ENCODE peak calls at places on chromosome X, in nine cellular contexts. One of them, this sample, is unnamed. For H3K9me3, the result is how much of the 10 kb centered on the place peaks cover.

GRCh38 chrX:148930330-148930729 is 429.9 kb downstream of the AFF2 start:
- DNase-seq in HCT116: no peak
- DNase-seq in K562: no peak
- DNase-seq in cardiac muscle cell: no peak
- DNase-seq in Peyer's patch: no peak
- DNase-seq in CD4-positive, CD25-positive, alpha-beta regulatory T cell: no peak
- DNase-seq in neuronal stem cell: no peak
- DNase-seq in gastrocnemius medialis: no peak
- DNase-seq in fibroblast of lung: no peak
- DNase-seq in this sample: no peak

GRCh38 chrX:71640002-71640401 is 21.7 kb upstream of the CXCR3 start:
- DNase-seq in gastrocnemius medialis: no peak
- DNase-seq in CD4-positive, CD25-positive, alpha-beta regulatory T cell: no peak
- DNase-seq in cardiac muscle cell: no peak
- DNase-seq in HCT116: no peak
- DNase-seq in Peyer's patch: no peak
- DNase-seq in neuronal stem cell: no peak
- DNase-seq in K562: no peak
- DNase-seq in fibroblast of lung: no peak
- DNase-seq in this sample: no peak

GRCh38 chrX:41275661-41276609 is 58.0 kb upstream of the DDX3X start:
- DNase-seq in neuronal stem cell: peak
- DNase-seq in cardiac muscle cell: peak
- DNase-seq in fibroblast of lung: peak
- DNase-seq in gastrocnemius medialis: peak
- DNase-seq in CD4-positive, CD25-positive, alpha-beta regulatory T cell: peak
- DNase-seq in Peyer's patch: peak
- DNase-seq in K562: peak
- DNase-seq in HCT116: no peak
- DNase-seq in this sample: peak

GRCh38 chrX:35711281-35711680 is 86.9 kb upstream of the MAGEB16 start:
- DNase-seq in gastrocnemius medialis: no peak
- DNase-seq in fibroblast of lung: peak
- DNase-seq in K562: no peak
- DNase-seq in Peyer's patch: no peak
- DNase-seq in CD4-positive, CD25-positive, alpha-beta regulatory T cell: no peak
- DNase-seq in cardiac muscle cell: no peak
- DNase-seq in HCT116: no peak
- DNase-seq in neuronal stem cell: no peak
- DNase-seq in this sample: no peak

GRCh38 chrX:70452143-70452733 is 7.6 kb downstream of the DLG3 start:
- DNase-seq in CD4-positive, CD25-positive, alpha-beta regulatory T cell: peak
- DNase-seq in fibroblast of lung: peak
- DNase-seq in gastrocnemius medialis: peak
- DNase-seq in Peyer's patch: peak
- DNase-seq in HCT116: peak
- DNase-seq in cardiac muscle cell: peak
- DNase-seq in K562: peak
- DNase-seq in neuronal stem cell: no peak
- DNase-seq in this sample: no peak

GRCh38 chrX:66635360-66635759 is 3.5 kb downstream of the EDA2R start:
- DNase-seq in K562: no peak
- DNase-seq in fibroblast of lung: peak
- DNase-seq in CD4-positive, CD25-positive, alpha-beta regulatory T cell: no peak
- DNase-seq in Peyer's patch: no peak
- DNase-seq in gastrocnemius medialis: no peak
- DNase-seq in HCT116: no peak
- DNase-seq in cardiac muscle cell: no peak
- DNase-seq in neuronal stem cell: no peak
- DNase-seq in this sample: no peak

GRCh38 chrX:38426785-38427184 is 74.4 kb downstream of the OTC start:
- DNase-seq in K562: peak
- DNase-seq in HCT116: no peak
- DNase-seq in cardiac muscle cell: no peak
- DNase-seq in CD4-positive, CD25-positive, alpha-beta regulatory T cell: no peak
- DNase-seq in Peyer's patch: no peak
- DNase-seq in neuronal stem cell: no peak
- DNase-seq in fibroblast of lung: peak
- DNase-seq in gastrocnemius medialis: no peak
- DNase-seq in this sample: no peak

GRCh38 chrX:42085836-42086235 is 162.5 kb upstream of the CASK start:
- DNase-seq in neuronal stem cell: no peak
- DNase-seq in gastrocnemius medialis: no peak
- DNase-seq in K562: no peak
- DNase-seq in CD4-positive, CD25-positive, alpha-beta regulatory T cell: no peak
- DNase-seq in fibroblast of lung: peak
- DNase-seq in Peyer's patch: no peak
- DNase-seq in HCT116: peak
- DNase-seq in cardiac muscle cell: no peak
- DNase-seq in this sample: no peak

GRCh38 chrX:48498374-48498809 is 10.4 kb upstream of the PORCN start:
- DNase-seq in HCT116: no peak
- DNase-seq in fibroblast of lung: peak
- DNase-seq in K562: peak
- DNase-seq in CD4-positive, CD25-positive, alpha-beta regulatory T cell: no peak
- DNase-seq in gastrocnemius medialis: no peak
- DNase-seq in neuronal stem cell: no peak
- DNase-seq in cardiac muscle cell: no peak
- DNase-seq in Peyer's patch: no peak
- DNase-seq in this sample: no peak

GRCh38 chrX:44904542-44905115 is 31.6 kb downstream of the KDM6A start:
- DNase-seq in cardiac muscle cell: no peak
- DNase-seq in neuronal stem cell: peak
- DNase-seq in fibroblast of lung: peak
- DNase-seq in Peyer's patch: no peak
- DNase-seq in K562: no peak
- DNase-seq in gastrocnemius medialis: no peak
- DNase-seq in HCT116: no peak
- DNase-seq in CD4-positive, CD25-positive, alpha-beta regulatory T cell: no peak
- DNase-seq in this sample: no peak

GRCh38 chrX:130704053-130705038 is 198.7 kb downstream of the ENOX2 start:
- DNase-seq in gastrocnemius medialis: no peak
- DNase-seq in cardiac muscle cell: no peak
- DNase-seq in Peyer's patch: no peak
- DNase-seq in CD4-positive, CD25-positive, alpha-beta regulatory T cell: no peak
- DNase-seq in K562: peak
- DNase-seq in HCT116: no peak
- DNase-seq in neuronal stem cell: no peak
- DNase-seq in fibroblast of lung: peak
- DNase-seq in this sample: no peak

GRCh38 chrX:41984628-41985027 is 61.3 kb upstream of the CASK start:
- DNase-seq in fibroblast of lung: peak
- DNase-seq in HCT116: peak
- DNase-seq in cardiac muscle cell: no peak
- DNase-seq in neuronal stem cell: no peak
- DNase-seq in K562: no peak
- DNase-seq in CD4-positive, CD25-positive, alpha-beta regulatory T cell: no peak
- DNase-seq in gastrocnemius medialis: no peak
- DNase-seq in Peyer's patch: no peak
- DNase-seq in this sample: no peak

GRCh38 chrX:44705817-44706551 is 137.8 kb upstream of the DUSP21 start:
- DNase-seq in fibroblast of lung: peak
- DNase-seq in HCT116: no peak
- DNase-seq in gastrocnemius medialis: no peak
- DNase-seq in cardiac muscle cell: no peak
- DNase-seq in K562: peak
- DNase-seq in neuronal stem cell: no peak
- DNase-seq in Peyer's patch: no peak
- DNase-seq in CD4-positive, CD25-positive, alpha-beta regulatory T cell: no peak
- DNase-seq in this sample: no peak

GRCh38 chrX:13387656-13388421 is 68.0 kb upstream of the ATXN3L start:
- DNase-seq in Peyer's patch: no peak
- DNase-seq in K562: no peak
- DNase-seq in cardiac muscle cell: no peak
- DNase-seq in gastrocnemius medialis: no peak
- DNase-seq in fibroblast of lung: peak
- DNase-seq in CD4-positive, CD25-positive, alpha-beta regulatory T cell: no peak
- DNase-seq in neuronal stem cell: no peak
- DNase-seq in HCT116: no peak
- DNase-seq in this sample: no peak

GRCh38 chrX:2863646-2864045 is 34.9 kb downstream of the GYG2 start:
- DNase-seq in fibroblast of lung: peak
- DNase-seq in neuronal stem cell: no peak
- DNase-seq in Peyer's patch: no peak
- DNase-seq in K562: no peak
- DNase-seq in CD4-positive, CD25-positive, alpha-beta regulatory T cell: no peak
- DNase-seq in gastrocnemius medialis: no peak
- DNase-seq in cardiac muscle cell: peak
- DNase-seq in HCT116: no peak
- DNase-seq in this sample: no peak

GRCh38 chrX:106999002-106999975 is 723 bp downstream of the MORC4 start:
- DNase-seq in K562: peak
- DNase-seq in cardiac muscle cell: peak
- DNase-seq in Peyer's patch: peak
- DNase-seq in gastrocnemius medialis: peak
- DNase-seq in CD4-positive, CD25-positive, alpha-beta regulatory T cell: peak
- DNase-seq in HCT116: peak
- DNase-seq in fibroblast of lung: peak
- DNase-seq in neuronal stem cell: peak
- DNase-seq in this sample: peak

GRCh38 chrX:135463937-135464336 is 42.2 kb downstream of the SMIM10L2A start:
- DNase-seq in CD4-positive, CD25-positive, alpha-beta regulatory T cell: no peak
- DNase-seq in gastrocnemius medialis: no peak
- DNase-seq in K562: peak
- DNase-seq in neuronal stem cell: no peak
- DNase-seq in cardiac muscle cell: no peak
- DNase-seq in Peyer's patch: no peak
- DNase-seq in HCT116: peak
- DNase-seq in fibroblast of lung: no peak
- DNase-seq in this sample: no peak

GRCh38 chrX:100410901-100411801 is 1.1 kb upstream of the PCDH19 start:
- DNase-seq in HCT116: no peak
- DNase-seq in neuronal stem cell: no peak
- DNase-seq in cardiac muscle cell: peak
- DNase-seq in gastrocnemius medialis: no peak
- DNase-seq in fibroblast of lung: no peak
- DNase-seq in CD4-positive, CD25-positive, alpha-beta regulatory T cell: no peak
- DNase-seq in K562: no peak
- DNase-seq in Peyer's patch: no peak
- DNase-seq in this sample: no peak

DNA sequence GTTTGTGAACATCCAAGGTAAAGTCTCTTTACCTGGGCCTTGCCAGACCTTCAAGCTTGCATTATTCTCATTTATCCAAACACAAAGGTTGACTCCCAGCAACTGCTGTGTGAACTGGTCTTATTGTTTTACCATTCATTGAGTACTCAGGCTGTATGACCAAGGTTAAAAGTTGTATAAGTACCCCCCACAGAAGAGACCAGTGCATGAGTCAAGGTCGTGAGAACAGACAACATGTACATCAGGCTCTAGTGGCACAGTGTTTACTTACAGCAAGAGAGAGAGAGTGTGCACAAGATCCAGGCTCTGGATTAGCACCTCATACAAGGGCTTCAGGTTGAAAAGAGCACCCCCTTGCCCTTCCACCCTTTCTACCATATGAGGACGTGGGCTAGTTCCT is 77.4 kb upstream of the EFNB1 start:
- DNase-seq in K562: no peak
- DNase-seq in cardiac muscle cell: no peak
- DNase-seq in HCT116: no peak
- DNase-seq in gastrocnemius medialis: no peak
- DNase-seq in fibroblast of lung: no peak
- DNase-seq in CD4-positive, CD25-positive, alpha-beta regulatory T cell: no peak
- DNase-seq in Peyer's patch: no peak
- DNase-seq in neuronal stem cell: no peak
- DNase-seq in this sample: no peak
- H3K9me3 ChIP-seq in K562: under half
- H3K9me3 ChIP-seq in cardiac muscle cell: under half
- H3K9me3 ChIP-seq in HCT116: under half
- H3K9me3 ChIP-seq in gastrocnemius medialis: under half
- H3K9me3 ChIP-seq in fibroblast of lung: under half
- H3K9me3 ChIP-seq in CD4-positive, CD25-positive, alpha-beta regulatory T cell: under half
- H3K9me3 ChIP-seq in Peyer's patch: under half
- H3K9me3 ChIP-seq in neuronal stem cell: under half
- H3K9me3 ChIP-seq in this sample: under half

GRCh38 chrX:85808217-85808616 is 239.1 kb downstream of the CHM start:
- DNase-seq in K562: no peak
- DNase-seq in CD4-positive, CD25-positive, alpha-beta regulatory T cell: no peak
- DNase-seq in HCT116: no peak
- DNase-seq in neuronal stem cell: no peak
- DNase-seq in gastrocnemius medialis: no peak
- DNase-seq in Peyer's patch: no peak
- DNase-seq in cardiac muscle cell: no peak
- DNase-seq in fibroblast of lung: no peak
- DNase-seq in this sample: no peak
- H3K9me3 ChIP-seq in K562: under half
- H3K9me3 ChIP-seq in CD4-positive, CD25-positive, alpha-beta regulatory T cell: under half
- H3K9me3 ChIP-seq in HCT116: under half
- H3K9me3 ChIP-seq in neuronal stem cell: under half
- H3K9me3 ChIP-seq in gastrocnemius medialis: under half
- H3K9me3 ChIP-seq in Peyer's patch: under half
- H3K9me3 ChIP-seq in cardiac muscle cell: under half
- H3K9me3 ChIP-seq in fibroblast of lung: under half
- H3K9me3 ChIP-seq in this sample: under half

GRCh38 chrX:136910565-136911040 is 30.1 kb upstream of the RBMX start:
- DNase-seq in fibroblast of lung: peak
- DNase-seq in CD4-positive, CD25-positive, alpha-beta regulatory T cell: no peak
- DNase-seq in cardiac muscle cell: no peak
- DNase-seq in neuronal stem cell: no peak
- DNase-seq in Peyer's patch: no peak
- DNase-seq in K562: no peak
- DNase-seq in gastrocnemius medialis: no peak
- DNase-seq in HCT116: no peak
- DNase-seq in this sample: no peak

GRCh38 chrX:136909706-136910564 is 29.4 kb upstream of the RBMX start:
- DNase-seq in neuronal stem cell: peak
- DNase-seq in HCT116: peak
- DNase-seq in K562: peak
- DNase-seq in Peyer's patch: peak
- DNase-seq in gastrocnemius medialis: peak
- DNase-seq in fibroblast of lung: peak
- DNase-seq in CD4-positive, CD25-positive, alpha-beta regulatory T cell: peak
- DNase-seq in cardiac muscle cell: peak
- DNase-seq in this sample: peak

GRCh38 chrX:136909119-136909705 is 28.7 kb upstream of the RBMX start:
- DNase-seq in fibroblast of lung: peak
- DNase-seq in neuronal stem cell: peak
- DNase-seq in Peyer's patch: peak
- DNase-seq in CD4-positive, CD25-positive, alpha-beta regulatory T cell: peak
- DNase-seq in gastrocnemius medialis: peak
- DNase-seq in HCT116: peak
- DNase-seq in K562: peak
- DNase-seq in cardiac muscle cell: peak
- DNase-seq in this sample: peak

GRCh38 chrX:136907626-136908025 is 27.1 kb upstream of the RBMX start:
- DNase-seq in fibroblast of lung: no peak
- DNase-seq in CD4-positive, CD25-positive, alpha-beta regulatory T cell: no peak
- DNase-seq in gastrocnemius medialis: no peak
- DNase-seq in Peyer's patch: no peak
- DNase-seq in neuronal stem cell: no peak
- DNase-seq in cardiac muscle cell: no peak
- DNase-seq in K562: no peak
- DNase-seq in HCT116: no peak
- DNase-seq in this sample: no peak

GRCh38 chrX:136906921-136907510 is 26.5 kb upstream of the RBMX start:
- DNase-seq in CD4-positive, CD25-positive, alpha-beta regulatory T cell: no peak
- DNase-seq in fibroblast of lung: no peak
- DNase-seq in gastrocnemius medialis: no peak
- DNase-seq in Peyer's patch: no peak
- DNase-seq in HCT116: no peak
- DNase-seq in cardiac muscle cell: no peak
- DNase-seq in neuronal stem cell: no peak
- DNase-seq in K562: no peak
- DNase-seq in this sample: no peak
- H3K9me3 ChIP-seq in CD4-positive, CD25-positive, alpha-beta regulatory T cell: under half
- H3K9me3 ChIP-seq in fibroblast of lung: under half
- H3K9me3 ChIP-seq in gastrocnemius medialis: under half
- H3K9me3 ChIP-seq in Peyer's patch: under half
- H3K9me3 ChIP-seq in HCT116: under half
- H3K9me3 ChIP-seq in cardiac muscle cell: under half
- H3K9me3 ChIP-seq in neuronal stem cell: under half
- H3K9me3 ChIP-seq in K562: under half
- H3K9me3 ChIP-seq in this sample: under half

GRCh38 chrX:82556588-82556987 is 951.5 kb upstream of the POU3F4 start:
- DNase-seq in cardiac muscle cell: no peak
- DNase-seq in neuronal stem cell: no peak
- DNase-seq in Peyer's patch: no peak
- DNase-seq in CD4-positive, CD25-positive, alpha-beta regulatory T cell: no peak
- DNase-seq in HCT116: no peak
- DNase-seq in K562: no peak
- DNase-seq in gastrocnemius medialis: no peak
- DNase-seq in fibroblast of lung: no peak
- DNase-seq in this sample: no peak
- H3K9me3 ChIP-seq in cardiac muscle cell: under half
- H3K9me3 ChIP-seq in neuronal stem cell: under half
- H3K9me3 ChIP-seq in Peyer's patch: under half
- H3K9me3 ChIP-seq in CD4-positive, CD25-positive, alpha-beta regulatory T cell: under half
- H3K9me3 ChIP-seq in HCT116: under half
- H3K9me3 ChIP-seq in K562: under half
- H3K9me3 ChIP-seq in gastrocnemius medialis: under half
- H3K9me3 ChIP-seq in fibroblast of lung: under half
- H3K9me3 ChIP-seq in this sample: under half

This sample was measured in T-helper 17 cell.